ENCODE peak calls at places on chromosomes 13 and 19, in four cellular contexts. W is K562, R is colonic mucosa, B is H1. V is an unnamed sample.

GRCh38 chr19:29378543-29379105 is 147.2 kb upstream of the VSTM2B start:
- DNase-seq in W (no peak), R (peak; percentile 3), B (peak; percentile 19), V (peak; percentile 24)

GRCh38 chr13:60230593-60230992 is 66.9 kb upstream of the DIAPH3 start:
- DNase-seq in W (peak; percentile 33), R (no peak), B (no peak), V (no peak)

GRCh38 chr19:36140289-36141038 is 598 bp downstream of the CAPNS1 start:
- DNase-seq in W (peak; percentile 87), R (peak; percentile 57), B (peak; percentile 72), V (peak; percentile 87)

GRCh38 chr19:45271098-45271497 is 20.0 kb downstream of the MARK4 start:
- DNase-seq in W (no peak), R (no peak), B (no peak), V (no peak)

GRCh38 chr19:2269244-2270156 is 12.5 kb downstream of the PEAK3 start:
- DNase-seq in W (peak; percentile 100), R (peak; percentile 99), B (peak; percentile 100), V (peak; percentile 99)

GRCh38 chr19:33296473-33297060 is 5.8 kb downstream of the CEBPA start:
- DNase-seq in W (no peak), R (no peak), B (no peak), V (peak; percentile 61)

GRCh38 chr19:35081201-35081600 is 34.4 kb upstream of the FXYD3 start:
- DNase-seq in W (no peak), R (no peak), B (no peak), V (no peak)

GRCh38 chr19:16522559-16523377 is 19.5 kb downstream of the CHERP start:
- DNase-seq in W (no peak), R (no peak), B (no peak), V (no peak)

GRCh38 chr19:4597975-4598671 is 38.6 kb upstream of the SEMA6B start:
- DNase-seq in W (peak; percentile 95), R (peak; percentile 45), B (peak; percentile 91), V (peak; percentile 94)

GRCh38 chr13:40189885-40190655 is 476.4 kb downstream of the FOXO1 start:
- DNase-seq in W (no peak), R (no peak), B (no peak), V (peak; percentile 55)

GRCh38 chr13:69050696-69051095 is 1056.9 kb upstream of the ATXN8OS start:
- DNase-seq in W (no peak), R (no peak), B (no peak), V (no peak)

GRCh38 chr19:38667552-38668205 is 20.2 kb downstream of the ACTN4 start:
- DNase-seq in W (no peak), R (no peak), B (no peak), V (no peak)

GRCh38 chr13:77599351-77599750 is 63.8 kb downstream of the SCEL start:
- DNase-seq in W (no peak), R (no peak), B (no peak), V (no peak)

GRCh38 chr19:47005164-47005641 is 14.4 kb upstream of the NPAS1 start:
- DNase-seq in W (peak; percentile 25), R (no peak), B (no peak), V (peak; percentile 65)

GRCh38 chr19:18608102-18608804 is 1.7 kb upstream of the CRLF1 start:
- DNase-seq in W (no peak), R (no peak), B (no peak), V (no peak)
- H3K4me1 ChIP-seq in W (peaks cover 73% of the 10 kb centered on the region), R (no peaks in the 10 kb centered on the region), B (peaks cover 60% of the 10 kb centered on the region), V (peaks cover 6% of the 10 kb centered on the region)

GRCh38 chr13:23579886-23580706 is 9.9 kb downstream of the TNFRSF19 start:
- DNase-seq in W (no peak), R (no peak), B (peak; percentile 63), V (no peak)
- H3K9ac ChIP-seq in W (no peak overlapping the region), R (peak overlapping the region; percentile 50), B (no peak overlapping the region), V (peak overlapping the region; percentile 48)

DNA sequence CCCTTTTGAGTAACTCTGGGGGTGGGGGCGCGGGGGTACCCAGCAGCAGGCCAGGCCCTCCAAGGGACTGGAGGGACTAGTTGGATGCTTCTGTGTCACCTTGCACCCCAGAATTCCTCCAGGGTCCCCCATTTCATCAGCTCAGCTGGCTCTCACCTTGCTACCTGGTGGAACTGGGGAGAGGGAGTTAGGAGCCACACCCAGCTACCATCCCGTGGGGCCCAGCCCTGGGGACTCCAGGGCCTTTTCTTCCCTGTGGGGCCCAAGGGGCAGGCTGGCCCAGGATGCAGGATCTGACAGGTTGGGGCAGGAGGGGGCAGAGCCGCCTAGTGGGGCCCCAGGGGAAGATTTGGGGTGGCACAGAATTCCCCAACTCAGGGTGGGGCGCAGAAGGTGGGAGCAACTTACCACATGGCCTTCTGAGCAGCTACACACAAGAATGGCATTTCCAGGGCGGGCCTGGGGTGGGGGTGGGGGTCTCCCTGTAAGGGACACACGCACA is 32.8 kb upstream of the NANOS3 start:
- DNase-seq in W (no peak), R (peak; percentile 44), B (peak; percentile 53), V (no peak)
- TF ChIP-seq CTCF in W (no peak), R (no peak), B (no peak), V (no peak)

DNA sequence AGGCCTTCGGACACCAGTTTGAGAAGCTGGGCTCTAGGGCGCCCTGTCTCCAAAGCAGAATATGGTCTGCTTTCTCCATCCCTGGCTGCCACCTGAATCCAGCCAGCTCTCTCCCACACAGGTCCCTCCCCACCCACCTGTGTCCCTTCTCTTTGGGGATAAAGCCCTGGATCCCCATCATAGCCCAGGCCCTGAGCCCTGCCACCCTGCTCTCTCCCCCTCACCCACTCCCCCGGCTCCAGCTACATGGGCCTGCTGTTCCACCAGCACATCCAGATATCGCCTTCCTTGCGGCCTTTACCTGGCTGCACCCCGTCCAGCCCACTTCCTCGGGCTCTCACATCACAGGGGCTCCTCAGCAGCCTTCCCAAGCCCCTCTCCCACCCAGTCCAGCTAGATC is 7.8 kb downstream of the AKT2 start:
- DNase-seq in W (no peak), R (no peak), B (no peak), V (no peak)
- H3K4me1 ChIP-seq in W (peaks cover 76% of the 10 kb centered on the region), R (peaks cover 14% of the 10 kb centered on the region), B (peaks cover 17% of the 10 kb centered on the region), V (no peaks in the 10 kb centered on the region)

DNA sequence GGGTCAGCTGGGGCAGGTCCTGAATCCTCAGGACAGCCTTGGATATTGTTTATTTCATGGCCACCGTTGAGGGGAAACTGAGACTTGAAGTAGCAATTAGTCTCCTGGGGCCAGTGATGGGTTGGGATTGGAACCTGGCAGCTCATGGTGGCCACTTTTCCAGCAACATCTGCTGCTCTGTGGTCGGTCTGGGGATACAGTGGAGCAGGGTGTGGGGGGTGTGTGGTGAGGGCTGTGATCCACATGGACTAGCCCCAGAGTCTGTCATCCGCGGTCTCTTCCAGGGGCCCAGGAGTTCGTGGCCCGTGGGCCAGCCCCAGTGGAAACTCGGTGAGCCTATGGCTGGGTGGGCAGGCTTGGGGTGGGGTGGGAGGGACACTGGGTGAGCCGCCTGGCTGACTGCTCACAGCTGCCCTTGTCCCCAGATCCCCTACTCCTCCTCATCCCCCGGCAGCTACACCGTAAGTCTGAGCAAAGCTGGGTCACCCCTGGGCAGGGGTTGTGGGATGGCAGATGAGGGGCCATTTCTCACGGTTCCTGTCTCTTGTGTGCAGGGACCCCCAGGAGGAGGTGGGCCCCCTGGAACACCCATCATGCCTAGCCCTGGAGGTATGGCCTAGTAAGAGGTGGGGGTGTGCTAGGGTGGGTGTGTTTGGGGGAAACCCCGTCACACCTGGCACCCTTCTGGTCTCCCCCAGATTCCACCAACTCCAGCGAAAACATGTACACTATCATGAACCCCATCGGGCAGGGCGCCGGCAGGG is 5.5 kb downstream of the ISYNA1 start:
- DNase-seq in W (peak; percentile 9), R (no peak), B (no peak), V (peak; percentile 55)
- H3K9ac ChIP-seq in W (peak overlapping the region; percentile 62), R (peak overlapping the region; percentile 60), B (no peak overlapping the region), V (no peak overlapping the region)

GRCh38 chr13:28251462-28251861 is 113.1 kb downstream of the PAN3 start:
- DNase-seq in W (no peak), R (no peak), B (no peak), V (no peak)

GRCh38 chr13:28246891-28247290 is 108.5 kb downstream of the PAN3 start:
- DNase-seq in W (no peak), R (no peak), B (no peak), V (no peak)

GRCh38 chr13:28248080-28248479 is 109.7 kb downstream of the PAN3 start:
- DNase-seq in W (no peak), R (no peak), B (no peak), V (no peak)

GRCh38 chr13:28250542-28250941 is 112.2 kb downstream of the PAN3 start:
- DNase-seq in W (no peak), R (no peak), B (no peak), V (no peak)

GRCh38 chr13:28245465-28245864 is 107.1 kb downstream of the PAN3 start:
- DNase-seq in W (no peak), R (no peak), B (no peak), V (no peak)
- TF ChIP-seq CTCF in W (no peak), R (no peak), B (no peak), V (no peak)

GRCh38 chr13:51255556-51255955 is 33.4 kb downstream of the FAM124A start:
- DNase-seq in W (no peak), R (no peak), B (peak; percentile 43), V (peak; percentile 66)

GRCh38 chr13:51258612-51259358 is 36.6 kb downstream of the FAM124A start:
- DNase-seq in W (no peak), R (no peak), B (peak; percentile 44), V (peak; percentile 67)

GRCh38 chr13:51260154-51260553 is 38.0 kb downstream of the FAM124A start:
- DNase-seq in W (no peak), R (no peak), B (peak; percentile 35), V (peak; percentile 40)

GRCh38 chr13:51259359-51259645 is 37.1 kb downstream of the FAM124A start:
- DNase-seq in W (no peak), R (no peak), B (no peak), V (no peak)

DNA sequence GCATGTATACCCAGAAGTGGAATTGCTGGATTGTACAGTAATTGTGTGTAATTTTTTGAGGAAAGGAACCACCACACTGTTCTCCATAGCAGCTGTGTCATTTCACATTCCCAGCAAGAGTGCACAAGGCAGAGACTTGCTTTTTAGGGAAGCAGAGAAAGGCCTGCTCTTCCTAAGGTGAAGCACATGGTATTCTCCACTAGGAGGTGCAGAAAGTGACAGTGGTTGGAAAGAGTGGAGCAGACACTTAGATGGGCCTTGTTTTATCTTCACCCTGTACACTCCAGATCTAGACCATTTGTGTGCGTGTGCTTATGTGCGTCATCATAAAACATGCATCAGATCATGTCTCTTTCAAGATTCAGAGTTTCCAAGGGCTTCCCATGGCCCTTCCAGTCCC is 35.0 kb downstream of the FAM124A start:
- DNase-seq in W (peak; percentile 8), R (no peak), B (no peak), V (peak; percentile 42)
- H3K4me1 ChIP-seq in W (no peaks in the 10 kb centered on the region), R (no peaks in the 10 kb centered on the region), B (peaks cover 22% of the 10 kb centered on the region), V (peaks cover 23% of the 10 kb centered on the region)

GRCh38 chr13:26062853-26063444 is 11.1 kb upstream of the SHISA2 start:
- DNase-seq in W (no peak), R (peak; percentile 26), B (no peak), V (peak; percentile 68)

GRCh38 chr13:26058704-26059103 is 6.9 kb upstream of the SHISA2 start:
- DNase-seq in W (no peak), R (no peak), B (no peak), V (peak; percentile 24)

GRCh38 chr13:26060366-26060765 is 8.6 kb upstream of the SHISA2 start:
- DNase-seq in W (no peak), R (no peak), B (no peak), V (peak; percentile 7)

GRCh38 chr13:26067601-26068000 is 15.8 kb upstream of the SHISA2 start:
- DNase-seq in W (no peak), R (no peak), B (no peak), V (no peak)

GRCh38 chr13:26061947-26062346 is 10.1 kb upstream of the SHISA2 start:
- DNase-seq in W (no peak), R (no peak), B (no peak), V (no peak)
- H3K9ac ChIP-seq in W (no peak overlapping the region), R (no peak overlapping the region), B (no peak overlapping the region), V (no peak overlapping the region)

V was measured in endodermal cell.